ENCODE peak calls at places on chromosomes 13 and 19, in four cellular contexts. N is IMR-90, K is K562, Z is keratinocyte. H is an unnamed sample. For H3K9me1, the result is how much of the 10 kb centered on the place peaks cover.

GRCh38 chr13:43994999-43995859 is 115.5 kb downstream of the LACC1 start:
- DNase-seq in N (no peak), Z (no peak), K (no peak), H (no peak)

GRCh38 chr19:55384576-55385235 is 614 bp upstream of the TMEM238 start:
- DNase-seq in N (no peak), Z (no peak), K (no peak), H (no peak)

GRCh38 chr19:892243-892996 is 567 bp downstream of the MED16 start:
- DNase-seq in N (no peak), Z (no peak), K (peak), H (no peak)

GRCh38 chr13:45200701-45201230 is at the start of gene KCTD4:
- DNase-seq in N (peak), K (no peak), Z (no peak), H (peak)

GRCh38 chr13:80297094-80297493 is 43.8 kb downstream of the SPRY2 start:
- DNase-seq in N (no peak), K (no peak), Z (no peak), H (no peak)

GRCh38 chr13:46698015-46698414 is 98.9 kb downstream of the ESD start:
- DNase-seq in N (no peak), Z (no peak), K (no peak), H (no peak)

GRCh38 chr13:22883961-22884360 is 296.8 kb upstream of the SGCG start:
- DNase-seq in N (no peak), K (no peak), Z (no peak), H (no peak)

GRCh38 chr19:6718741-6719539 is 1.5 kb downstream of the C3 start:
- DNase-seq in Z (no peak), K (peak), N (no peak), H (no peak)

GRCh38 chr19:44856438-44857083 is 10.5 kb downstream of the NECTIN2 start:
- DNase-seq in Z (no peak), N (no peak), K (peak), H (peak)

GRCh38 chr13:111011899-111012298 is 97.0 kb upstream of the ANKRD10 start:
- DNase-seq in K (no peak), Z (no peak), N (no peak), H (no peak)

GRCh38 chr13:44908712-44909111 is 80.6 kb downstream of the NUFIP1 start:
- DNase-seq in Z (no peak), K (no peak), N (no peak), H (no peak)

GRCh38 chr13:102940143-102940542 is 94.3 kb downstream of the ERCC5 start:
- DNase-seq in Z (no peak), N (no peak), K (no peak), H (no peak)

GRCh38 chr13:73040479-73040878 is 18.3 kb upstream of the KLF5 start:
- DNase-seq in K (no peak), Z (no peak), N (no peak), H (no peak)

GRCh38 chr19:56538761-56539263 is at the start of gene ZFP28:
- DNase-seq in K (peak), N (no peak), Z (peak), H (no peak)

GRCh38 chr19:29277107-29277506 is 64.2 kb upstream of the UQCRFS1 start:
- DNase-seq in N (no peak), K (no peak), Z (no peak), H (no peak)

GRCh38 chr13:80037505-80037888 is 303.4 kb downstream of the SPRY2 start:
- DNase-seq in K (no peak), Z (peak), N (peak), H (peak)

GRCh38 chr19:7694499-7694898 is 7.4 kb downstream of the FCER2 start:
- DNase-seq in Z (no peak), K (no peak), N (no peak), H (no peak)

GRCh38 chr19:35462476-35462953 is 14.5 kb downstream of the FFAR2 start:
- DNase-seq in N (no peak), Z (no peak), K (no peak), H (no peak)

GRCh38 chr13:110912651-110913051 is 2.2 kb downstream of the ANKRD10 start:
- DNase-seq in Z (no peak), K (no peak), N (peak), H (peak)

GRCh38 chr13:20388184-20388583 is 137.5 kb downstream of the CRYL1 start:
- DNase-seq in K (no peak), N (no peak), Z (no peak), H (no peak)

GRCh38 chr13:35711909-35712308 is 235.4 kb upstream of the MAB21L1 start:
- DNase-seq in K (no peak), N (no peak), Z (no peak), H (no peak)

GRCh38 chr19:4567584-4568071 is 8.1 kb upstream of the SEMA6B start:
- DNase-seq in Z (no peak), N (peak), K (peak), H (peak)

GRCh38 chr13:106424805-106425204 is 110.7 kb downstream of the EFNB2 start:
- DNase-seq in Z (no peak), N (peak), K (no peak), H (no peak)

GRCh38 chr13:59834801-59835200 is 328.9 kb downstream of the DIAPH3 start:
- DNase-seq in N (peak), K (no peak), Z (no peak), H (no peak)

GRCh38 chr13:25375727-25376358 is 4.1 kb downstream of the ATP8A2 start:
- DNase-seq in K (peak), Z (no peak), N (peak), H (peak)

GRCh38 chr13:44191504-44192171 is 182.0 kb upstream of the SERP2 start:
- DNase-seq in N (peak), Z (no peak), K (peak), H (peak)

GRCh38 chr19:41521860-41522555 is 54.0 kb upstream of the CEACAM21 start:
- DNase-seq in Z (no peak), N (no peak), K (no peak), H (no peak)

GRCh38 chr19:1823539-1824251 is 11.6 kb upstream of the ATP8B3 start:
- DNase-seq in Z (no peak), K (no peak), N (no peak), H (no peak)

GRCh38 chr13:106246237-106246636 is 289.2 kb downstream of the EFNB2 start:
- DNase-seq in N (no peak), K (no peak), Z (no peak), H (no peak)

GRCh38 chr13:72565893-72566292 is 161.5 kb downstream of the MZT1 start:
- DNase-seq in Z (no peak), K (no peak), N (peak), H (peak)

GRCh38 chr13:20231839-20232555 is at the start of gene GJB6:
- DNase-seq in N (no peak), K (no peak), Z (no peak), H (no peak)

GRCh38 chr19:5287066-5287465 is 53.5 kb downstream of the PTPRS start:
- DNase-seq in Z (no peak), N (no peak), K (no peak), H (no peak)

GRCh38 chr13:77309254-77309653 is 17.6 kb downstream of the MYCBP2 start:
- DNase-seq in K (no peak), Z (no peak), N (no peak), H (no peak)
- H3K9me1 ChIP-seq in K (under half), Z (under half), N (under half), H (under half)

DNA sequence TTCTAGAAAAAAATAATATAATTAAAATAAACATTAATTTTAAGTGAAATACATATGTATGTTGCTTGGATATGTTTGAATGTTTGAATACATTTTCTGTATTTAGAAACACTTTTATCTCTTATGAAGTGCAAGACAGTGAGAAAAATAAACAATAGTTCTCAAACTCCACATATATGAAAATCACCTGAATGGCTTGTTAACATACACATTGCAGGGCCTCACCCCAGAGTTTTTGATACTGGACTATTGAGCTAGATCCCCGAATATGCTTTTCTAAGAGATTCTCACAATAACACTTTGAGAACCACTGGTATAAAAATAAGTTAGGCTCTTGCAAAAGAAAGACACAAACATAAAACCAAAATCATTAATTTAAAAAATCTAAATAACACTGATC is 1570.3 kb upstream of the PRR20A start:
- DNase-seq in Z (no peak), K (no peak), N (no peak), H (no peak)
- H3K9me1 ChIP-seq in Z (under half), K (under half), N (under half), H (under half)

DNA sequence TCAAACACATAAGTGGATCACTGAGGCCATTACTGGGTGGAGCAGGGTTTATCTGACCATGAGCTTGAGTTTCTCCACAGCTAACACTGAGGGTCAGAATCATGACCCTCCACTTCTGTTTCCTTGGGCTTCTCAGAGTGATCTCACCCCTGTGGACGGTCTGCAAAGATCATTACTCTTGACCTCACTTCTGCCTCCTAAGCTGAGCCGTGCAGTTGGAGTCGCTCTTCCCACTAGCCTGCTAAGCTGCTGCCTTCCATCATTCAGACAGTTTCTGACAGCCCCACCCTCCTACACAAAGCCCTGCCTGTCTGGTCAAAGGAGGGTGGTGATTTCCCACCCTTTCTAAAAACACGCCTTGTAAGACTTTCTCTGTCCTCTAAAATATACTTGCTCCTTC is 9.3 kb upstream of the FRY start:
- DNase-seq in K (no peak), Z (no peak), N (no peak), H (no peak)
- H3K9me1 ChIP-seq in K (under half), Z (under half), N (under half), H (under half)

GRCh38 chr13:97786510-97786909 is 167.0 kb upstream of the IPO5 start:
- DNase-seq in N (no peak), Z (no peak), K (no peak), H (no peak)
- H3K9me1 ChIP-seq in N (under half), Z (under half), K (under half), H (under half)

GRCh38 chr19:18771328-18772242 is 19.5 kb downstream of the COMP start:
- DNase-seq in Z (no peak), N (no peak), K (peak), H (no peak)
- H3K9me1 ChIP-seq in Z (under half), N (under half), K (under half), H (under half)

GRCh38 chr13:33537691-33538090 is 252.1 kb upstream of the STARD13 start:
- DNase-seq in K (no peak), Z (no peak), N (no peak), H (no peak)
- H3K9me1 ChIP-seq in K (under half), Z (under half), N (under half), H (under half)

GRCh38 chr19:19279853-19280252 is 6.8 kb upstream of the TM6SF2 start:
- DNase-seq in Z (no peak), N (no peak), K (no peak), H (no peak)

GRCh38 chr19:19280561-19280960 is 7.5 kb upstream of the TM6SF2 start:
- DNase-seq in K (no peak), Z (no peak), N (peak), H (no peak)

GRCh38 chr19:19276851-19277250 is 3.8 kb upstream of the TM6SF2 start:
- DNase-seq in N (no peak), Z (no peak), K (no peak), H (no peak)

GRCh38 chr19:19278315-19278714 is 5.2 kb upstream of the TM6SF2 start:
- DNase-seq in Z (no peak), K (no peak), N (no peak), H (no peak)

GRCh38 chr19:19279062-19279612 is 6.0 kb upstream of the TM6SF2 start:
- DNase-seq in N (no peak), K (no peak), Z (no peak), H (no peak)
- H3K9me1 ChIP-seq in N (under half), K (under half), Z (under half), H (under half)

GRCh38 chr13:114249062-114249461 is 14.4 kb downstream of the CDC16 start:
- DNase-seq in Z (peak), N (no peak), K (no peak), H (no peak)

GRCh38 chr13:114248011-114248410 is 13.3 kb downstream of the CDC16 start:
- DNase-seq in K (no peak), Z (no peak), N (peak), H (no peak)

GRCh38 chr13:114241918-114242317 is 7.2 kb downstream of the CDC16 start:
- DNase-seq in K (no peak), N (peak), Z (no peak), H (no peak)

DNA sequence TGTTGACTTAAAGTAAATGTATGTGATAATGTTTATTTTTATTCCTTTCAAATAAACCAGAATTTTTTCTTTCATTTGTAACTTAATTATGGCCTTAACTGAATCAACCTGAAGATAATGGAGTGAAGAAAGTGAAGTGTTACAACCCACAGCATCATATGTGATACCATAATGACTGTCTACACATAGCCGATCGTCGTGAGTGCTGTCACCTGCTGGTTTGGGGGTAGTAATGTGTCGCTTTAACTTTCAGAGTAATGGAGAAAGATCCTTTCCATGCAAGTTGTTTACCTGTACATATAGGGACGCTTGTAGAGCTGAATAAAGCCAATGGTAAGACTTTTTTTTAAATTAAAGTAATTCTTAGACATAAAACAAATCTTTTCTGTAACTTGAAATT is 9.9 kb downstream of the CDC16 start:
- DNase-seq in K (peak), Z (no peak), N (no peak), H (no peak)
- H3K9me1 ChIP-seq in K (under half), Z (under half), N (under half), H (under half)

DNA sequence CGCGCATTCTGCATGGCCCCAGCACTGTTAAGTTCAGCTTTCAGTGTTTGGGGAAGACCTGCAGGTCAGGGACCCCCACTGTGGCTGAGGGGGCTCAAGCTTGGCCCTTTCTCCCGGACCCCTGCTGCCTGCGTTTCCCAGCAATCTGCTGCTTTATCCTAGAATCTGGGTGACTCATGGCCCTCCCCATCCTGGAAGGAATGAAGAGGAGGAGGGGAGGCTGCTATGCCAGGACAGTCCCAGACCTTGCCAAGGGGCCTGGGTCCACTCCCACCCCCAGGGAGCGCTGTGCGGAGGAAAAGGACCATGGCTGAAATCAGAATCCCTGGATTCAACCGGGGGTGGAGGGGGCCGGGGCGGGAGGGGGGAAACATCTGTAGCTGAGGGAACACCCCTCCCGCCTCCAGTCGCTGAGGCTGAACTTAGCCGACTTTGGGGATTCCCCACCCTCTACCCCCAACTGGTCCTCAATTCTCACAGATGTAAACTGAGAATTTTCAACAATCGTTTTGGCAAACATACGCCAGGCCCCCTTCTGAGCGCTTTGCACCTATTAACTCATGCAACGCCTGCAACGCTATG is 20.6 kb downstream of the ZNF114 start:
- DNase-seq in K (peak), Z (no peak), N (peak), H (peak)
- H3K9me1 ChIP-seq in K (under half), Z (under half), N (under half), H (under half)

GRCh38 chr13:100715604-100716003 is 41.0 kb upstream of the TMTC4 start:
- DNase-seq in Z (no peak), K (no peak), N (no peak), H (no peak)
- H3K9me1 ChIP-seq in Z (under half), K (under half), N (under half), H (under half)

H was measured in endothelial cell of umbilical vein.